ENCODE peak calls at places on chromosomes 1 and 21, in five cellular contexts. E, S, X, J and M are unnamed samples.

GRCh38 chr1:205492201-205492667 is 12.2 kb upstream of the CDK18 start:
- DNase-seq in S (no peak), X (no peak), J (no peak), E (no peak), M (no peak)

GRCh38 chr1:164735315-164736052 is 176.5 kb downstream of the PBX1 start:
- DNase-seq in S (peak; percentile 58), X (no peak), J (no peak), E (no peak), M (no peak)

GRCh38 chr1:101338714-101339430 is 102.1 kb downstream of the S1PR1 start:
- DNase-seq in E (no peak), X (no peak), S (no peak), J (no peak), M (no peak)

GRCh38 chr1:89843279-89844121 is 22.7 kb downstream of the LRRC8D start:
- DNase-seq in S (peak; percentile 66), X (peak; percentile 91), J (peak; percentile 56), E (peak; percentile 71), M (peak; percentile 94)

GRCh38 chr21:34073749-34074282 is 438 bp downstream of the MRPS6 start:
- DNase-seq in X (peak; percentile 52), S (no peak), E (peak; percentile 29), J (peak; percentile 16), M (peak; percentile 88)

GRCh38 chr1:155277070-155277895 is at the start of gene HCN3:
- DNase-seq in X (peak; percentile 99), J (peak; percentile 100), E (peak; percentile 100), S (peak; percentile 93), M (peak; percentile 100)

GRCh38 chr1:7345516-7345915 is 425.6 kb upstream of the VAMP3 start:
- DNase-seq in S (no peak), X (no peak), E (no peak), J (no peak), M (no peak)

GRCh38 chr1:225460021-225460736 is 32.3 kb upstream of the LBR start:
- DNase-seq in J (no peak), E (no peak), S (no peak), X (no peak), M (peak; percentile 82)

GRCh38 chr1:78645728-78646127 is 3.9 kb upstream of the IFI44 start:
- DNase-seq in S (no peak), X (no peak), J (no peak), E (no peak), M (no peak)

GRCh38 chr1:107299521-107299920 is 158.7 kb downstream of the NTNG1 start:
- DNase-seq in S (no peak), X (no peak), J (no peak), E (no peak), M (no peak)

GRCh38 chr1:67710417-67710816 is 25.4 kb downstream of the GADD45A start:
- DNase-seq in J (no peak), X (no peak), S (peak; percentile 84), E (no peak), M (peak; percentile 80)

GRCh38 chr1:2948751-2949680 is 72.3 kb upstream of the ACTRT2 start:
- DNase-seq in S (no peak), J (no peak), X (no peak), E (no peak), M (peak; percentile 89)

GRCh38 chr1:210647406-210648333 is 319.0 kb downstream of the HHAT start:
- DNase-seq in X (no peak), J (no peak), E (no peak), S (peak; percentile 68), M (peak; percentile 66)

GRCh38 chr1:231885209-231885854 is 258.7 kb downstream of the DISC1 start:
- DNase-seq in E (no peak), X (no peak), S (peak; percentile 79), J (no peak), M (peak; percentile 80)

GRCh38 chr1:46520063-46520911 is 30.7 kb downstream of the DMBX1 start:
- DNase-seq in S (peak; percentile 75), J (no peak), X (no peak), E (peak; percentile 51), M (peak; percentile 98)

GRCh38 chr1:205998457-205999241 is 4.5 kb downstream of the RAB7B start:
- DNase-seq in J (no peak), E (peak; percentile 15), S (no peak), X (no peak), M (no peak)

GRCh38 chr1:161139765-161140164 is 7.3 kb upstream of the DEDD start:
- DNase-seq in E (peak; percentile 30), S (peak; percentile 57), J (peak; percentile 41), X (peak; percentile 54), M (peak; percentile 83)

GRCh38 chr1:230381564-230381963 is 44.6 kb downstream of the PGBD5 start:
- DNase-seq in E (no peak), X (no peak), S (no peak), J (no peak), M (peak; percentile 3)

GRCh38 chr1:68542586-68542985 is 45.7 kb upstream of the DEPDC1 start:
- DNase-seq in X (no peak), S (no peak), J (no peak), E (no peak), M (no peak)

GRCh38 chr1:248402748-248403147 is at the start of gene OR2T1:
- DNase-seq in S (no peak), E (no peak), J (no peak), X (no peak), M (no peak)

GRCh38 chr1:113021430-113022085 is 51.4 kb upstream of the LRIG2 start:
- DNase-seq in X (no peak), S (no peak), E (no peak), J (no peak), M (peak; percentile 73)

GRCh38 chr1:179126338-179127060 is 44.6 kb downstream of the TOR3A start:
- DNase-seq in E (no peak), J (no peak), X (no peak), S (no peak), M (no peak)

GRCh38 chr1:5513891-5514515 is 478.2 kb downstream of the NPHP4 start:
- DNase-seq in S (no peak), J (no peak), X (no peak), E (no peak), M (no peak)

GRCh38 chr1:183284086-183284485 is 98.0 kb downstream of the LAMC2 start:
- DNase-seq in J (no peak), X (no peak), E (no peak), S (no peak), M (no peak)

GRCh38 chr1:25794325-25794724 is 5.7 kb upstream of the SELENON start:
- DNase-seq in X (no peak), E (no peak), S (no peak), J (no peak), M (peak; percentile 88)

GRCh38 chr1:15345711-15346355 is 63.9 kb upstream of the EFHD2 start:
- DNase-seq in J (no peak), S (no peak), E (no peak), X (peak; percentile 64), M (no peak)

GRCh38 chr1:85865183-85865582 is 156.9 kb upstream of the ZNHIT6 start:
- DNase-seq in E (no peak), S (peak; percentile 12), X (no peak), J (no peak), M (no peak)

GRCh38 chr1:202268032-202268431 is 73.7 kb downstream of the UBE2T start:
- DNase-seq in X (no peak), S (no peak), J (no peak), E (no peak), M (no peak)

GRCh38 chr1:193025218-193025617 is 33.9 kb downstream of the UCHL5 start:
- DNase-seq in J (no peak), E (no peak), X (no peak), S (no peak), M (no peak)

GRCh38 chr1:13764533-13764932 is 64.5 kb downstream of the PRDM2 start:
- DNase-seq in X (no peak), J (no peak), E (peak; percentile 61), S (peak; percentile 56), M (no peak)

GRCh38 chr1:31795801-31796621 is 19.8 kb downstream of the SPOCD1 start:
- DNase-seq in X (no peak), S (peak; percentile 87), E (no peak), J (no peak), M (peak; percentile 92)

GRCh38 chr1:14578156-14578555 is 20.3 kb upstream of the KAZN start:
- DNase-seq in E (no peak), S (peak; percentile 25), J (no peak), X (no peak), M (peak; percentile 93)

GRCh38 chr1:208047476-208047934 is 136.6 kb upstream of the CD34 start:
- DNase-seq in S (peak; percentile 43), E (no peak), J (no peak), X (no peak), M (peak; percentile 84)

GRCh38 chr1:208044568-208045241 is 133.8 kb upstream of the CD34 start:
- DNase-seq in X (no peak), E (no peak), S (no peak), J (no peak), M (no peak)

GRCh38 chr1:208043690-208044089 is 132.8 kb upstream of the CD34 start:
- DNase-seq in X (no peak), S (no peak), J (no peak), E (no peak), M (no peak)

GRCh38 chr1:208047975-208048374 is 137.1 kb upstream of the CD34 start:
- DNase-seq in J (no peak), S (no peak), X (no peak), E (no peak), M (peak; percentile 62)

GRCh38 chr1:208045410-208046252 is 134.7 kb upstream of the CD34 start:
- DNase-seq in J (no peak), S (no peak), X (no peak), E (no peak), M (no peak)
- TF ChIP-seq CTCF in J (no peak), S (no peak), X (no peak), E (no peak), M (no peak)

GRCh38 chr1:22169816-22170215 is 26.9 kb upstream of the WNT4 start:
- DNase-seq in X (no peak), J (no peak), S (no peak), E (no peak), M (no peak)
- TF ChIP-seq CTCF in X (no peak), J (no peak), S (no peak), E (no peak), M (no peak)

GRCh38 chr1:32924881-32925344 is 23.7 kb upstream of the TMEM54 start:
- DNase-seq in S (no peak), X (no peak), J (peak; percentile 59), E (peak; percentile 78), M (no peak)
- TF ChIP-seq CTCF in S (no peak), X (no peak), J (no peak), E (no peak), M (no peak)

GRCh38 chr1:12320516-12320915 is 90.7 kb downstream of the VPS13D start:
- DNase-seq in S (no peak), X (no peak), J (no peak), E (no peak), M (no peak)
- TF ChIP-seq CTCF in S (no peak), X (no peak), J (no peak), E (no peak), M (no peak)

DNA sequence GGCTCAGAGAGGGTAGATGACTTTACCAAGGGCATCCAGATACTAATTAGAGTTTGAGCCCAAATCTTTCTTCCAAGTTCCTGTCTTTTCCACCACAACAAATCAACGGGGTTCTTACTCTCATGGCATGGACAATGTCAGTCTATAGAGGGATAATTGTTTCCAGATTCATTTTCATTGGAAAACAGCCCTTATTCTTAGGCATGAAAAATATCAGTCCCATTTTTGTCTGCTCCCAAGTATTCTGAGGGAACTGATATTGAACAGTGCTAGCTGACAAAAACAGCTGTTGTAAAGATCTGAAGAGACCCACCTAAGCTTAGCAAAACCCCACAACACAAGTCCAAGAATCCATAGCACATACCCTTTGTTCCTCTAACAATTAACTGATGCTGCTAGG is 349.1 kb upstream of the BEND5 start:
- DNase-seq in S (no peak), E (no peak), X (no peak), J (no peak), M (no peak)
- TF ChIP-seq CTCF in S (no peak), E (no peak), X (no peak), J (no peak), M (no peak)

GRCh38 chr1:98884864-98885263 is 119.8 kb downstream of the PLPPR5 start:
- DNase-seq in E (no peak), S (no peak), X (no peak), J (no peak), M (no peak)
- TF ChIP-seq CTCF in E (no peak), S (no peak), X (no peak), J (no peak), M (peak; percentile 15)